ENCODE peak calls at places on chromosomes 13 and 19, in six cellular contexts. W is osteocyte, J is upper lobe of right lung, Z is left lung, K is B cell, S is DND-41. Y is an unnamed sample.

GRCh38 chr19:43691755-43692154 is 21.8 kb upstream of the PLAUR start:
- DNase-seq in Z (no peak), W (no peak), S (no peak), K (no peak), J (no peak), Y (no peak)

GRCh38 chr13:39415403-39415802 is 187.6 kb downstream of the LHFPL6 start:
- DNase-seq in W (no peak), K (peak), Z (no peak), S (no peak), J (no peak), Y (no peak)

GRCh38 chr19:28426902-28427232 is 786.1 kb downstream of the UQCRFS1 start:
- DNase-seq in K (no peak), Z (no peak), W (no peak), S (peak), J (no peak), Y (no peak)

GRCh38 chr13:52695856-52696255 is 43.2 kb downstream of the SUGT1 start:
- DNase-seq in Z (no peak), W (no peak), J (no peak), K (no peak), S (no peak), Y (no peak)

GRCh38 chr13:40982772-40983171 is 36.3 kb downstream of the ELF1 start:
- DNase-seq in K (peak), S (peak), J (no peak), W (no peak), Z (peak), Y (peak)

GRCh38 chr13:51501592-51502205 is 48.9 kb upstream of the INTS6 start:
- DNase-seq in S (no peak), W (no peak), Z (no peak), K (no peak), J (no peak), Y (no peak)

GRCh38 chr13:31850041-31850440 is 110.7 kb downstream of the RXFP2 start:
- DNase-seq in S (no peak), W (no peak), J (no peak), K (no peak), Z (no peak), Y (no peak)

GRCh38 chr19:18349524-18350128 is 9.2 kb downstream of the PGPEP1 start:
- DNase-seq in Z (peak), K (peak), S (peak), W (no peak), J (peak), Y (peak)

GRCh38 chr13:77740931-77741586 is 43.6 kb downstream of the SLAIN1 start:
- DNase-seq in K (no peak), Z (no peak), J (no peak), W (no peak), S (no peak), Y (no peak)

GRCh38 chr19:22882797-22883196 is 50.7 kb downstream of the ZNF723 start:
- DNase-seq in S (peak), K (peak), Z (no peak), J (no peak), W (no peak), Y (no peak)

GRCh38 chr13:94346261-94347019 is 133.0 kb downstream of the DCT start:
- DNase-seq in J (no peak), Z (no peak), W (no peak), S (no peak), K (no peak), Y (no peak)

GRCh38 chr19:12793290-12794195 is 2.3 kb downstream of the JUNB start:
- DNase-seq in Z (peak), W (peak), K (peak), S (peak), J (peak), Y (peak)

GRCh38 chr13:51639171-51639570 is 54.9 kb downstream of the WDFY2 start:
- DNase-seq in W (no peak), Z (no peak), S (no peak), K (no peak), J (no peak), Y (no peak)

GRCh38 chr19:33678796-33679195 is 57.0 kb downstream of the CHST8 start:
- DNase-seq in W (no peak), K (no peak), S (no peak), Z (no peak), J (peak), Y (no peak)

GRCh38 chr19:36638862-36639510 is 27.7 kb downstream of the ZNF461 start:
- DNase-seq in W (no peak), S (no peak), J (no peak), K (no peak), Z (no peak), Y (no peak)

GRCh38 chr19:1270168-1270853 is 1.2 kb downstream of the CIRBP start:
- DNase-seq in J (no peak), S (peak), Z (no peak), W (no peak), K (peak), Y (no peak)

GRCh38 chr13:20616059-20616797 is 49.3 kb downstream of the IFT88 start:
- DNase-seq in K (no peak), J (no peak), Z (no peak), S (no peak), W (no peak), Y (no peak)

GRCh38 chr19:2719910-2720776 is 1.0 kb downstream of the DIRAS1 start:
- DNase-seq in W (no peak), K (peak), Z (no peak), J (no peak), S (no peak), Y (no peak)

GRCh38 chr19:55585658-55586339 is 5.2 kb upstream of the ZNF579 start:
- DNase-seq in J (peak), Z (peak), W (peak), K (peak), S (peak), Y (no peak)

GRCh38 chr19:1529430-1529816 is 5.5 kb downstream of the PLK5 start:
- DNase-seq in K (no peak), J (no peak), S (no peak), W (no peak), Z (no peak), Y (no peak)

GRCh38 chr19:20776083-20777076 is at the start of gene ZNF66:
- DNase-seq in Z (peak), J (peak), W (peak), K (peak), S (peak), Y (peak)

GRCh38 chr13:105774739-105775460 is 760.6 kb downstream of the EFNB2 start:
- DNase-seq in J (no peak), K (no peak), S (peak), Z (no peak), W (no peak), Y (no peak)

GRCh38 chr19:17803264-17803896 is 8.4 kb downstream of the B3GNT3 start:
- DNase-seq in W (no peak), S (peak), Z (peak), K (no peak), J (no peak), Y (peak)

GRCh38 chr13:42048625-42049453 is at the start of gene DGKH:
- DNase-seq in Z (peak), W (peak), J (peak), K (peak), S (peak), Y (no peak)

GRCh38 chr19:16897572-16898056 is 8.8 kb downstream of the F2RL3 start:
- DNase-seq in W (no peak), J (no peak), Z (no peak), K (no peak), S (no peak), Y (no peak)

GRCh38 chr19:53424968-53425597 is 6.7 kb upstream of the ZNF761 start:
- DNase-seq in S (peak), J (peak), Z (peak), W (no peak), K (peak), Y (peak)

GRCh38 chr13:99985243-99985874 is 3.8 kb downstream of the ZIC2 start:
- DNase-seq in J (no peak), K (no peak), S (no peak), Z (no peak), W (peak), Y (no peak)

GRCh38 chr19:1407662-1408299 is 395 bp downstream of the DAZAP1 start:
- DNase-seq in Z (no peak), W (no peak), J (peak), S (peak), K (peak), Y (no peak)

GRCh38 chr13:98035373-98035772 is 81.9 kb downstream of the IPO5 start:
- DNase-seq in W (no peak), J (no peak), K (no peak), Z (no peak), S (no peak), Y (no peak)

GRCh38 chr13:32041429-32041828 is 9.9 kb downstream of the FRY start:
- DNase-seq in W (no peak), J (no peak), S (no peak), Z (no peak), K (peak), Y (no peak)

GRCh38 chr13:60094385-60095088 is 69.2 kb downstream of the DIAPH3 start:
- DNase-seq in S (no peak), J (no peak), W (no peak), Z (no peak), K (no peak), Y (no peak)

GRCh38 chr13:101708115-101708514 is 255.6 kb downstream of the ITGBL1 start:
- DNase-seq in J (no peak), W (no peak), K (no peak), S (peak), Z (no peak), Y (no peak)

GRCh38 chr13:101712026-101712348 is 259.5 kb downstream of the ITGBL1 start:
- DNase-seq in Z (no peak), S (no peak), J (no peak), W (no peak), K (no peak), Y (no peak)

GRCh38 chr13:101707659-101708058 is 255.2 kb downstream of the ITGBL1 start:
- DNase-seq in S (peak), Z (no peak), J (no peak), K (no peak), W (no peak), Y (no peak)

GRCh38 chr13:101711307-101712025 is 259.0 kb downstream of the ITGBL1 start:
- DNase-seq in K (no peak), Z (no peak), J (no peak), S (no peak), W (no peak), Y (no peak)

DNA sequence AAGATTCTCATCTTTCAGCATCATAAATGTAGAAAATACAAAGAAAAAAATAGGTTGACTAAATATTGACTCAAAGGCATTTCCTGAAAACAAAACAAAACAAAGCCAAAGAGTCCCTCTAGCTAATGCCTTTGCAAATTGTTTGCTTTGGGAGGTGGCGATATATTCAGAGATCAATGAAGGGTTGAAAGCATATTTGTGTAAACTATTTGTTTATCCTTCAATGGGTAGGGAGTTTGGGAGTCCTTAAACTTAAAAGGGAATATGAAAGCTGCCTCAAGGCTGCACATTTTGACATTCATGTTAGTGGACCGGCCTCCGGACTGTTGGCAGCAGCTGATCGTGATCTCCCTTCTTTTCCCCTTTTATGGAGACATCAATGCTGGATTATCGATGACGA is 257.5 kb downstream of the ITGBL1 start:
- DNase-seq in S (no peak), J (no peak), Z (no peak), W (no peak), K (no peak), Y (no peak)
- TF ChIP-seq CTCF in S (no peak), J (no peak), Z (no peak), W (no peak), K (no peak), Y (no peak)

GRCh38 chr19:11555246-11555645 is 3.8 kb downstream of the ELOF1 start:
- DNase-seq in K (no peak), Z (no peak), S (no peak), J (no peak), W (no peak), Y (no peak)

GRCh38 chr19:11563530-11563929 is 4.5 kb upstream of the ELOF1 start:
- DNase-seq in S (no peak), W (no peak), J (no peak), K (no peak), Z (no peak), Y (no peak)

GRCh38 chr19:11556634-11557420 is 2.2 kb downstream of the ELOF1 start:
- DNase-seq in S (no peak), J (no peak), Z (no peak), K (no peak), W (no peak), Y (no peak)

GRCh38 chr19:11560404-11560988 is 1.5 kb upstream of the ELOF1 start:
- DNase-seq in J (no peak), W (no peak), K (peak), S (peak), Z (no peak), Y (peak)

DNA sequence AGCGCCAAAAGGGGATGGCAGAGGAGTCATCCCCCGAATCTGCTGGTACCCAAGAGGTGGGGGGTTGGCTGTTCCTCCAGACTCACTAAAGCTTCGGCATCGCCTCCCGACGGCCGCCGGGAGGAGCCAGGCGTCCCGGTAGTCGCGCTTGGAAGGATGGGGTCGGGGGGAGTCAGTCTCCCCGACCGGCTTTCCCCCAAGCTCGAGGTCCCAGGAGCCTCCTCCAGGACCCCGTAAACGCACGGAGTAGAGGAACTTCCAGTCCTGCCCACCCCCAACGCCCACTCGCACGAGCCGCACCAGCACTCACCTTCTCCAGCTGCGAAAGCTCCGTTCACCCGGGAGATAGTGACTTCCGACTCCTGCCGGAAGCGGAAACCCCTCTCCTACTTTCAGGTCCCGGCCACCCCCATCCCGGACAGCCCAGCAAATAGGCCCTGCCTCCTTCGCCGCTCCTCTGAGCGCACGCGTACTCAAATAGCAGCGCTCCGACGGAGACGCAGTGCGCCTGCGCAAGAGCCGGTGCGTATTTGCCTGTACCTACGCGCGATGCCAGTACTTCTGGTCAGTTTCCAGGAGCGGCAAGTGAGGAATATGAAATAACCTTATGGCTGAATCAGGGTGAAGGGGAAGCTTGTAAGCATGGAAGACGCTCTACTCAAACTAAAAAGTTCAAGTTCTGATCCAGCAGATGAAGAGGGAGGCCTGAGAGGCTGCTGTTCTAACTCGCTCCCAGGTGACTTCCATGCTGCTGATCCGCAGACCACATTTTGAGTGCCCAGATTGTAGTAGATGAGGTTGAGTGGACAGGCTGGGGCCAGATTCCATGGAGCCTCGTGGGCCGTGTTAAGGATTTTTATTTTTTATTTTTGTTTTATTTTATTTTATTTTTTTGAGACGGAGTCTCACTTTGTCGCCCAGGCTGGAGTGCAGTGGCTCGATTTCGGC is at the start of gene ELOF1:
- DNase-seq in Z (peak), J (peak), K (peak), S (peak), W (peak), Y (peak)
- TF ChIP-seq CTCF in Z (no peak), J (peak), K (no peak), S (peak), W (peak), Y (no peak)

DNA sequence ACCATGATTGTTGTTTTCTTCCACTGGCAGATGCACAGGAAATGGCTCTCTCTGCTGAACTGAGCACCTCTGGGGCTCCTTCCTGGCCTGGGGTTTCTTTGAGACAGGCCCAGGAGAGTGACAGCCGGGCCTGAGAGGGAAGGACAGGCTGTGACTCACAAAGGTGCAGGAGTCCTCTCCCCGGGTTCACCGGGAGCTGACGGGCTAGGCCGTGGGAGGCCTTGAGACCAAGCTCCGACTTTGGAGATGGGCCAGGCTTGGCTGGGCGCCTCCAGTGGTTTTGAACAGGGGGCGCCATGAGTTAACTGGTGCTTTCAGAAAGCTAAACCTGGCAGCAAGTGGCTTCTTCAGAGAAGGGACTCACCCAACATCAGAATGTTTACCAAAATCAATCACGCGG is 143.4 kb downstream of the URI1 start:
- DNase-seq in K (no peak), Z (no peak), J (peak), S (peak), W (no peak), Y (no peak)
- TF ChIP-seq CTCF in K (no peak), Z (no peak), J (no peak), S (no peak), W (no peak), Y (no peak)

DNA sequence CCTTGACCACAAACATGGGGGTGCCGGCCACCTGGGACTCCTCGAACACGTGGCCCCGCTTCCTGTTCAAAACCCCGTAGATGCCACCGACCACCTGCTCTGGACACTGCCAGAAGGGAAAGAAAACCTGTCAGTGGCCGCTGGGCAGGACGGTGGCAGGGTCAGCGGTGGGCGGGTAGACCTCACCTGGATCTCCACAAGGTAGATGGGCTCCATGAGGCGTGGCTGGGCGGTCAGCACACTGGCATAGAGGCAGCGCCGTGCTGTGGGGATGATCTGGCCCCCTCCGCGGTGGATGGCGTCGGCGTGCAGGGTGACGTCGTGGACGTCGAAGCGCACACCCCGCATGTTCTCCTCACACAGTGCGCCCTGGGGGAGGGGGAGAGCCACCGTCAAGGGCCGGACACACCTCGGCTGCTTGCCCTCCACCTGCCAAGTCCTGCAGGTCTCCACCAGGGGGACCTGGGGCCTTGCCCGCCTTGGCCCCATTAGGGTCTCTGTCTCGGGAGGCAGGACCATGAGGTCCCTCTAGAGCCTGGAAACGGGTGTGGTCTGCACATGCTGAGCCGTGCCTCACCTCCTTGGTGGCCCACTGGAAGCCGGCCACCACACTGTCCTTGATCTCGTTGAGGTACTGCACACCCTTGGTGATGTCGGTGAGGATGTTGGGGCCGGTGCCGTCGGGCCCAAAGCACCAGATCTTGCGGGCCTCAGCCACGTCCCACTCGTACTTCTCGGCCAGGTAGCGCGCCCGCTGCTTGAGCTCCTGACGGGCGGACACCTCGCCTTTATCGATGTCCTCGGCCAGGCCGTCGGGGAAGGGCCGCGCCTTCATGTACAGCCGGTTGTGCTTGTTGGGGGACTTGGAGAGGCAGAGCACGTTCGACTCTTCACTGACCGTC is 6.6 kb upstream of the DAPK3 start:
- DNase-seq in Z (no peak), J (no peak), K (peak), S (no peak), W (no peak), Y (no peak)
- TF ChIP-seq CTCF in Z (peak), J (no peak), K (peak), S (peak), W (no peak), Y (no peak)

GRCh38 chr19:14480695-14481069 is 5.5 kb upstream of the PTGER1 start:
- DNase-seq in Z (no peak), J (no peak), S (no peak), K (no peak), W (no peak), Y (no peak)

GRCh38 chr19:14479985-14480694 is 5.0 kb upstream of the PTGER1 start:
- DNase-seq in K (peak), Z (no peak), W (peak), S (peak), J (peak), Y (no peak)

GRCh38 chr19:14478113-14478545 is 3.0 kb upstream of the PTGER1 start:
- DNase-seq in W (no peak), S (no peak), K (no peak), Z (no peak), J (no peak), Y (no peak)

GRCh38 chr19:14477417-14478112 is 2.4 kb upstream of the PTGER1 start:
- DNase-seq in W (no peak), K (no peak), J (no peak), Z (peak), S (no peak), Y (no peak)

GRCh38 chr19:14479309-14479984 is 4.3 kb upstream of the PTGER1 start:
- DNase-seq in Z (no peak), W (no peak), J (no peak), K (no peak), S (no peak), Y (no peak)
- TF ChIP-seq CTCF in Z (no peak), W (no peak), J (no peak), K (no peak), S (no peak), Y (no peak)

Y was measured in CD14-positive monocyte.